ENCODE peak calls at places on chromosomes 12 and 14, in seven cellular contexts. One of them, this sample, is unnamed. For H3K36me3, the result is how much of the 10 kb centered on the place peaks cover.

GRCh38 chr14:22797017-22797917 is 18.0 kb downstream of the SLC7A7 start:
- DNase-seq in hepatocyte: peak
- DNase-seq in naive thymus-derived CD4-positive, alpha-beta T cell: no peak
- DNase-seq in fibroblast of lung: no peak
- DNase-seq in stomach: no peak
- DNase-seq in colonic mucosa: no peak
- DNase-seq in pancreas: no peak
- DNase-seq in this sample: peak

GRCh38 chr12:109277899-109278762 is 31.0 kb downstream of the FOXN4 start:
- DNase-seq in hepatocyte: peak
- DNase-seq in naive thymus-derived CD4-positive, alpha-beta T cell: no peak
- DNase-seq in fibroblast of lung: no peak
- DNase-seq in stomach: no peak
- DNase-seq in colonic mucosa: peak
- DNase-seq in pancreas: no peak
- DNase-seq in this sample: no peak

GRCh38 chr14:52313903-52314481 is at the start of gene PTGER2:
- DNase-seq in hepatocyte: peak
- DNase-seq in naive thymus-derived CD4-positive, alpha-beta T cell: peak
- DNase-seq in fibroblast of lung: peak
- DNase-seq in stomach: peak
- DNase-seq in colonic mucosa: peak
- DNase-seq in pancreas: peak
- DNase-seq in this sample: peak

GRCh38 chr12:51218607-51219161 is 822 bp upstream of the POU6F1 start:
- DNase-seq in hepatocyte: peak
- DNase-seq in naive thymus-derived CD4-positive, alpha-beta T cell: no peak
- DNase-seq in fibroblast of lung: no peak
- DNase-seq in stomach: peak
- DNase-seq in colonic mucosa: peak
- DNase-seq in pancreas: peak
- DNase-seq in this sample: peak

GRCh38 chr12:13258717-13259119 is 62.2 kb downstream of the EMP1 start:
- DNase-seq in hepatocyte: no peak
- DNase-seq in naive thymus-derived CD4-positive, alpha-beta T cell: no peak
- DNase-seq in fibroblast of lung: no peak
- DNase-seq in stomach: no peak
- DNase-seq in colonic mucosa: no peak
- DNase-seq in pancreas: no peak
- DNase-seq in this sample: peak

GRCh38 chr14:64778114-64778754 is 74.0 kb downstream of the PLEKHG3 start:
- DNase-seq in hepatocyte: no peak
- DNase-seq in naive thymus-derived CD4-positive, alpha-beta T cell: no peak
- DNase-seq in fibroblast of lung: no peak
- DNase-seq in stomach: no peak
- DNase-seq in colonic mucosa: no peak
- DNase-seq in pancreas: no peak
- DNase-seq in this sample: no peak

GRCh38 chr12:111446044-111446581 is 40.4 kb downstream of the SH2B3 start:
- DNase-seq in hepatocyte: no peak
- DNase-seq in naive thymus-derived CD4-positive, alpha-beta T cell: no peak
- DNase-seq in fibroblast of lung: peak
- DNase-seq in stomach: peak
- DNase-seq in colonic mucosa: peak
- DNase-seq in pancreas: peak
- DNase-seq in this sample: peak

GRCh38 chr12:130847097-130847496 is 8.0 kb upstream of the STX2 start:
- DNase-seq in hepatocyte: peak
- DNase-seq in naive thymus-derived CD4-positive, alpha-beta T cell: no peak
- DNase-seq in fibroblast of lung: peak
- DNase-seq in stomach: no peak
- DNase-seq in colonic mucosa: no peak
- DNase-seq in pancreas: no peak
- DNase-seq in this sample: no peak

GRCh38 chr14:85527458-85527857 is 2.5 kb upstream of the FLRT2 start:
- DNase-seq in hepatocyte: no peak
- DNase-seq in naive thymus-derived CD4-positive, alpha-beta T cell: no peak
- DNase-seq in fibroblast of lung: no peak
- DNase-seq in stomach: no peak
- DNase-seq in colonic mucosa: no peak
- DNase-seq in pancreas: no peak
- DNase-seq in this sample: no peak

GRCh38 chr14:97687944-97688625 is 890.9 kb downstream of the VRK1 start:
- DNase-seq in hepatocyte: no peak
- DNase-seq in naive thymus-derived CD4-positive, alpha-beta T cell: no peak
- DNase-seq in fibroblast of lung: no peak
- DNase-seq in stomach: no peak
- DNase-seq in colonic mucosa: no peak
- DNase-seq in pancreas: no peak
- DNase-seq in this sample: no peak

GRCh38 chr14:101845896-101846295 is 84.4 kb downstream of the PPP2R5C start:
- DNase-seq in hepatocyte: no peak
- DNase-seq in naive thymus-derived CD4-positive, alpha-beta T cell: no peak
- DNase-seq in fibroblast of lung: no peak
- DNase-seq in stomach: no peak
- DNase-seq in colonic mucosa: no peak
- DNase-seq in pancreas: no peak
- DNase-seq in this sample: no peak

GRCh38 chr12:113874999-113875561 is 91.0 kb downstream of the RBM19 start:
- DNase-seq in hepatocyte: no peak
- DNase-seq in naive thymus-derived CD4-positive, alpha-beta T cell: no peak
- DNase-seq in fibroblast of lung: peak
- DNase-seq in stomach: no peak
- DNase-seq in colonic mucosa: no peak
- DNase-seq in pancreas: no peak
- DNase-seq in this sample: no peak

GRCh38 chr14:24851837-24852236 is 198.1 kb downstream of the STXBP6 start:
- DNase-seq in hepatocyte: no peak
- DNase-seq in naive thymus-derived CD4-positive, alpha-beta T cell: no peak
- DNase-seq in fibroblast of lung: peak
- DNase-seq in stomach: no peak
- DNase-seq in colonic mucosa: no peak
- DNase-seq in pancreas: no peak
- DNase-seq in this sample: no peak

GRCh38 chr12:53969588-53970259 is 3.2 kb upstream of the HOXC11 start:
- DNase-seq in hepatocyte: no peak
- DNase-seq in naive thymus-derived CD4-positive, alpha-beta T cell: no peak
- DNase-seq in fibroblast of lung: no peak
- DNase-seq in stomach: no peak
- DNase-seq in colonic mucosa: no peak
- DNase-seq in pancreas: no peak
- DNase-seq in this sample: no peak

GRCh38 chr14:53967606-53968005 is 11.0 kb upstream of the BMP4 start:
- DNase-seq in hepatocyte: no peak
- DNase-seq in naive thymus-derived CD4-positive, alpha-beta T cell: no peak
- DNase-seq in fibroblast of lung: no peak
- DNase-seq in stomach: no peak
- DNase-seq in colonic mucosa: no peak
- DNase-seq in pancreas: no peak
- DNase-seq in this sample: no peak

GRCh38 chr14:26730929-26731618 is 133.2 kb upstream of the NOVA1 start:
- DNase-seq in hepatocyte: peak
- DNase-seq in naive thymus-derived CD4-positive, alpha-beta T cell: no peak
- DNase-seq in fibroblast of lung: peak
- DNase-seq in stomach: no peak
- DNase-seq in colonic mucosa: peak
- DNase-seq in pancreas: no peak
- DNase-seq in this sample: peak

GRCh38 chr12:11652351-11653040 is 3.0 kb downstream of the ETV6 start:
- DNase-seq in hepatocyte: peak
- DNase-seq in naive thymus-derived CD4-positive, alpha-beta T cell: no peak
- DNase-seq in fibroblast of lung: peak
- DNase-seq in stomach: peak
- DNase-seq in colonic mucosa: peak
- DNase-seq in pancreas: no peak
- DNase-seq in this sample: no peak

GRCh38 chr12:113247123-113248045 is 26.1 kb downstream of the TPCN1 start:
- DNase-seq in hepatocyte: peak
- DNase-seq in naive thymus-derived CD4-positive, alpha-beta T cell: no peak
- DNase-seq in fibroblast of lung: peak
- DNase-seq in stomach: no peak
- DNase-seq in colonic mucosa: no peak
- DNase-seq in pancreas: no peak
- DNase-seq in this sample: peak

GRCh38 chr14:99736600-99737371 is 52.7 kb downstream of the CYP46A1 start:
- DNase-seq in hepatocyte: peak
- DNase-seq in naive thymus-derived CD4-positive, alpha-beta T cell: no peak
- DNase-seq in fibroblast of lung: no peak
- DNase-seq in stomach: no peak
- DNase-seq in colonic mucosa: no peak
- DNase-seq in pancreas: no peak
- DNase-seq in this sample: no peak

GRCh38 chr12:19150273-19150895 is 20.9 kb downstream of the PLEKHA5 start:
- DNase-seq in hepatocyte: no peak
- DNase-seq in naive thymus-derived CD4-positive, alpha-beta T cell: no peak
- DNase-seq in fibroblast of lung: peak
- DNase-seq in stomach: no peak
- DNase-seq in colonic mucosa: no peak
- DNase-seq in pancreas: no peak
- DNase-seq in this sample: no peak

GRCh38 chr12:30990316-30990715 is 63.8 kb downstream of the TSPAN11 start:
- DNase-seq in hepatocyte: no peak
- DNase-seq in naive thymus-derived CD4-positive, alpha-beta T cell: no peak
- DNase-seq in fibroblast of lung: no peak
- DNase-seq in stomach: no peak
- DNase-seq in colonic mucosa: no peak
- DNase-seq in pancreas: no peak
- DNase-seq in this sample: no peak

DNA sequence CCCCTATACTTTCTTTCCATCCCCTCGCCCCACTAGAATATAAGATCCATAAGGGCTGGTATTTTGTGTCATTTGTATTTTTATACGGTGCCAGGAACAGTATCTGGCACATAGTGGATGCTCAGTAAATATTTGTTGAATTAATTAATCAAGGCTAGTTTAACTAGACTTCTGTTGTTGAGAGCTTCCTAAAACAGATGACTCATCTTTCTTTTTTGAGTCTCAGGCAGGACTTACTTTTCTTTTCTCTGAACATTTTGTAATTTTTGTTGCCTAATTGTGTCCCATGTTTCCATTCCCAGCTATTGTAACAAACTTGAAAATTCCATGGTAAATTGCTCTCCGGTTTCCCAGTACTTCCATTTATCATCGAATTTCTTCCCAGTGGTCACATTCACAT is 16.7 kb downstream of the STK38L start:
- DNase-seq in hepatocyte: no peak
- DNase-seq in naive thymus-derived CD4-positive, alpha-beta T cell: no peak
- DNase-seq in fibroblast of lung: peak
- DNase-seq in stomach: no peak
- DNase-seq in colonic mucosa: no peak
- DNase-seq in pancreas: no peak
- DNase-seq in this sample: no peak
- H3K27ac ChIP-seq in hepatocyte: peak
- H3K27ac ChIP-seq in naive thymus-derived CD4-positive, alpha-beta T cell: no peak
- H3K27ac ChIP-seq in fibroblast of lung: no peak
- H3K27ac ChIP-seq in stomach: peak
- H3K27ac ChIP-seq in colonic mucosa: peak
- H3K27ac ChIP-seq in pancreas: no peak
- H3K27ac ChIP-seq in this sample: no peak

DNA sequence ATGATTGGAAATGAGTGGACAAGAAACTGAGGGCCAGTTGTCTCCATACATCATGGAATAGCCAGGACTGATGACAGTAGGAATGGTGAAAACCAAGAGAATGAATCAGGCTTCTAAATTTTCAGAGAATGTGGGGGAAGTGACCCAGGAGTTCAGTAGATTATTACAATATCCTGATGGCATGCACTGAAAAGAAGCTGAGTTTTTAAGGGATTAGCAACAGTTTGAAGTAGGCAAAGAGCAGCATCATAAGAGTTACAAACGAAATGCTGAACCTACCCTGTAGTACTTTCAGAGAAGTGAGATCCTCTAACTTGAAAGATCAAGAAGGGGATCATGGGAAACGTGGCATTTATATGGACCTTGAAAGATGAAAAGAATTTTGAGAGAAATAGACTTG is 13.2 kb downstream of the SLC2A14 start:
- DNase-seq in hepatocyte: no peak
- DNase-seq in naive thymus-derived CD4-positive, alpha-beta T cell: no peak
- DNase-seq in fibroblast of lung: peak
- DNase-seq in stomach: no peak
- DNase-seq in colonic mucosa: no peak
- DNase-seq in pancreas: no peak
- DNase-seq in this sample: no peak
- H3K36me3 ChIP-seq in hepatocyte: under half
- H3K36me3 ChIP-seq in naive thymus-derived CD4-positive, alpha-beta T cell: under half
- H3K36me3 ChIP-seq in fibroblast of lung: under half
- H3K36me3 ChIP-seq in stomach: under half
- H3K36me3 ChIP-seq in colonic mucosa: under half
- H3K36me3 ChIP-seq in pancreas: under half
- H3K36me3 ChIP-seq in this sample: under half

GRCh38 chr14:50845166-50845565 is 14.2 kb upstream of the NIN start:
- DNase-seq in hepatocyte: no peak
- DNase-seq in naive thymus-derived CD4-positive, alpha-beta T cell: no peak
- DNase-seq in fibroblast of lung: no peak
- DNase-seq in stomach: no peak
- DNase-seq in colonic mucosa: no peak
- DNase-seq in pancreas: no peak
- DNase-seq in this sample: no peak
- H3K27ac ChIP-seq in hepatocyte: no peak
- H3K27ac ChIP-seq in naive thymus-derived CD4-positive, alpha-beta T cell: no peak
- H3K27ac ChIP-seq in fibroblast of lung: no peak
- H3K27ac ChIP-seq in stomach: no peak
- H3K27ac ChIP-seq in colonic mucosa: no peak
- H3K27ac ChIP-seq in pancreas: no peak
- H3K27ac ChIP-seq in this sample: no peak

DNA sequence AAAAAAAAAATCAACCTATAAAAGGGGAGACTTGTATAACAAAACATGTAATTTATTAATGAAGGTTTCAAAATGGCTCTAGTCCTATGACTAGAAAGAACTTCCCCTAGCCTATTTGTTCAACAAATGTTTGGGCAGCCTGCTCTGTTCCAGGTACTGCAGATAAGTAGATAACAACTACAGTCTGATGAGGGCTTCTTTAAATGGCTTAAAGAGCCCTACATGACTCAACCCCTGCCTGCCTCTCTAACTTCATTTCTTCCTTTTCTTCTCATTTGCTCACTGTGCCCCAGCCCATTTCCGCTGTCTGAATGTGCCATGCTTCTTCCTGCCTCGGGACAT is 21.5 kb downstream of the ALDH6A1 start:
- DNase-seq in hepatocyte: no peak
- DNase-seq in naive thymus-derived CD4-positive, alpha-beta T cell: no peak
- DNase-seq in fibroblast of lung: peak
- DNase-seq in stomach: peak
- DNase-seq in colonic mucosa: no peak
- DNase-seq in pancreas: no peak
- DNase-seq in this sample: no peak
- H3K36me3 ChIP-seq in hepatocyte: under half
- H3K36me3 ChIP-seq in naive thymus-derived CD4-positive, alpha-beta T cell: under half
- H3K36me3 ChIP-seq in fibroblast of lung: under half
- H3K36me3 ChIP-seq in stomach: under half
- H3K36me3 ChIP-seq in colonic mucosa: under half
- H3K36me3 ChIP-seq in pancreas: under half
- H3K36me3 ChIP-seq in this sample: under half